ENCODE peak calls at places on chromosome 19, in four cellular contexts. X, Y, E and V are unnamed samples.

GRCh38 chr19:41422955-41423354 is 4.2 kb downstream of the B3GNT8 start:
- DNase-seq in Y (no peak), X (no peak), E (no peak), V (no peak)

GRCh38 chr19:40510526-40511115 is 43.8 kb downstream of the SPTBN4 start:
- DNase-seq in Y (no peak), E (no peak), X (no peak), V (no peak)

GRCh38 chr19:44640518-44640917 is 3.2 kb upstream of the PVR start:
- DNase-seq in E (no peak), Y (no peak), X (no peak), V (no peak)

GRCh38 chr19:36025541-36025940 is 7.1 kb downstream of the CLIP3 start:
- DNase-seq in E (peak), Y (no peak), X (no peak), V (no peak)

GRCh38 chr19:49930483-49931011 is 1.2 kb upstream of the NUP62 start:
- DNase-seq in X (no peak), E (peak), Y (no peak), V (no peak)

GRCh38 chr19:3045885-3046603 is 16.3 kb downstream of the TLE5 start:
- DNase-seq in E (no peak), X (no peak), Y (no peak), V (no peak)

GRCh38 chr19:15374796-15375440 is 4.7 kb downstream of the AKAP8 start:
- DNase-seq in Y (no peak), X (no peak), E (no peak), V (no peak)

GRCh38 chr19:3336680-3337523 is 29.5 kb upstream of the NFIC start:
- DNase-seq in Y (no peak), X (no peak), E (no peak), V (peak)

GRCh38 chr19:54114340-54114826 is 1.1 kb downstream of the TFPT start:
- DNase-seq in X (no peak), Y (no peak), E (peak), V (no peak)

GRCh38 chr19:16660763-16661479 is at the start of gene TMEM38A:
- DNase-seq in X (peak), E (peak), Y (no peak), V (no peak)

GRCh38 chr19:35438527-35438926 is 9.5 kb upstream of the FFAR2 start:
- DNase-seq in Y (no peak), X (no peak), E (peak), V (no peak)

GRCh38 chr19:49570138-49570856 is 10.1 kb downstream of the NOSIP start:
- DNase-seq in E (peak), X (peak), Y (no peak), V (peak)

GRCh38 chr19:917323-918151 is at the start of gene KISS1R:
- DNase-seq in E (peak), X (peak), Y (no peak), V (peak)

GRCh38 chr19:1370579-1371361 is 12.9 kb upstream of the NDUFS7 start:
- DNase-seq in Y (no peak), X (no peak), E (no peak), V (no peak)

GRCh38 chr19:28840891-28841290 is 372.1 kb downstream of the UQCRFS1 start:
- DNase-seq in E (no peak), X (no peak), Y (no peak), V (no peak)

GRCh38 chr19:39514840-39515550 is at the start of gene SELENOV:
- DNase-seq in Y (no peak), X (no peak), E (no peak), V (no peak)

GRCh38 chr19:40249201-40249600 is 22.7 kb upstream of the CCNP start:
- DNase-seq in X (no peak), Y (no peak), E (no peak), V (no peak)

GRCh38 chr19:32831611-32832010 is 38.0 kb downstream of the SLC7A9 start:
- DNase-seq in Y (no peak), E (no peak), X (no peak), V (no peak)

GRCh38 chr19:2863818-2864217 is 3.3 kb upstream of the ZNF556 start:
- DNase-seq in X (no peak), Y (no peak), E (no peak), V (no peak)

GRCh38 chr19:14102756-14103155 is 12.2 kb upstream of the SAMD1 start:
- DNase-seq in Y (no peak), E (no peak), X (no peak), V (no peak)

GRCh38 chr19:27860309-27860934 is 1352.5 kb downstream of the UQCRFS1 start:
- DNase-seq in X (no peak), Y (no peak), E (no peak), V (no peak)

GRCh38 chr19:45934551-45935230 is 20.1 kb upstream of the NANOS2 start:
- DNase-seq in X (no peak), E (peak), Y (no peak), V (no peak)
- TF ChIP-seq TARDBP in X (no peak), E (no peak), Y (no peak), V (no peak)

DNA sequence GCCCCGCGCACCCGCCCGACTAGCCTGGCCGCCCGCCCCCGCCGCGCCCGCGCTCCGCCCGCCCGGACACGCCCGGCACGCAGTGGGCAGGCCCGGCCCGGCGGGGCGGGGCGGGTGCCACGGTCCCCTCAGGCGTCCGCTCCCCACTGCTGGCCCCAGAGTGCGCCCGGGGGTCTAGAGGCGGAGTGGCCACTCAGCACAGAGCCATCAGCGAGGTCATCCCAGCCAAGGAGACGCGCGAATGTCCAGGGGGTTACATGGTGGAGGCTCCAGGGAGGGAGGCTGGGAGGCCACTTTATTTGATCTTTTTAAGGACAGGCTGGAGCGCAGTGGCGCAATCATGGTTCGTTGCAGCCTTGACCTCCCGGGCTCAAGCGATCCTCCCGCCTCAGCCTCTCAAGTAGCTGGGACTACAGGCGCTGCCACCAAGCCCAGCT is 236 bp upstream of the TINCR start:
- DNase-seq in X (no peak), Y (no peak), E (no peak), V (no peak)
- TF ChIP-seq TARDBP in X (no peak), Y (no peak), E (no peak), V (no peak)

GRCh38 chr19:11807099-11807380 is 7.0 kb upstream of the ZNF440 start:
- DNase-seq in X (no peak), E (no peak), Y (no peak), V (no peak)
- TF ChIP-seq TARDBP in X (no peak), E (no peak), Y (no peak), V (no peak)

GRCh38 chr19:30659638-30660037 is 287.5 kb downstream of the ZNF536 start:
- DNase-seq in E (no peak), Y (no peak), X (no peak), V (no peak)

GRCh38 chr19:30653646-30654386 is 281.6 kb downstream of the ZNF536 start:
- DNase-seq in X (no peak), E (no peak), Y (no peak), V (no peak)

GRCh38 chr19:30651691-30652090 is 279.5 kb downstream of the ZNF536 start:
- DNase-seq in E (no peak), Y (no peak), X (no peak), V (no peak)

GRCh38 chr19:30651066-30651465 is 278.9 kb downstream of the ZNF536 start:
- DNase-seq in X (no peak), Y (no peak), E (no peak), V (no peak)

GRCh38 chr19:30656520-30657100 is 284.4 kb downstream of the ZNF536 start:
- DNase-seq in X (no peak), Y (no peak), E (no peak), V (no peak)
- TF ChIP-seq TARDBP in X (no peak), Y (no peak), E (no peak), V (no peak)